ENCODE peak calls at places on chromosomes 5 and 9, in four cellular contexts. B is fibroblast of the aortic adventitia, T is tibial nerve, C is lung. S is an unnamed sample.

GRCh38 chr9:134641989-134642384 is 384 bp downstream of the COL5A1 start:
- DNase-seq in B (no peak), T (no peak), C (no peak), S (no peak)

GRCh38 chr9:93143830-93144530 is 9.9 kb upstream of the NINJ1 start:
- DNase-seq in B (no peak), T (no peak), C (no peak), S (no peak)

GRCh38 chr5:137735531-137736284 is at the start of gene KLHL3:
- DNase-seq in B (peak), T (no peak), C (peak), S (peak)

GRCh38 chr5:80229902-80230255 is 26.0 kb downstream of the SERINC5 start:
- DNase-seq in B (no peak), T (no peak), C (no peak), S (no peak)

GRCh38 chr9:97628668-97629067 is 4.5 kb downstream of the TSTD2 start:
- DNase-seq in B (no peak), T (no peak), C (no peak), S (no peak)

GRCh38 chr9:91036826-91037510 is 235.3 kb downstream of the SYK start:
- DNase-seq in B (peak), T (peak), C (peak), S (peak)

GRCh38 chr5:12920527-12920926 is 1016.3 kb upstream of the CTNND2 start:
- DNase-seq in B (no peak), T (no peak), C (no peak), S (no peak)

GRCh38 chr9:42852133-42852532 is 668.7 kb downstream of the SPATA31A6 start:
- DNase-seq in B (peak), T (peak), C (no peak), S (no peak)

GRCh38 chr5:52705720-52706119 is 82.0 kb upstream of the ITGA1 start:
- DNase-seq in B (no peak), T (no peak), C (no peak), S (no peak)

GRCh38 chr9:88681434-88681833 is 146.5 kb downstream of the NXNL2 start:
- DNase-seq in B (no peak), T (no peak), C (no peak), S (no peak)

GRCh38 chr9:115694014-115694413 is 459.6 kb upstream of the PAPPA start:
- DNase-seq in B (peak), T (no peak), C (no peak), S (peak)

GRCh38 chr5:56516936-56517521 is 283.9 kb upstream of the ANKRD55 start:
- DNase-seq in B (no peak), T (peak), C (no peak), S (peak)

GRCh38 chr5:80990971-80991370 is 30.8 kb downstream of the RASGRF2 start:
- DNase-seq in B (peak), T (no peak), C (no peak), S (no peak)

GRCh38 chr5:16937023-16937379 is 913 bp upstream of the MYO10 start:
- DNase-seq in B (no peak), T (no peak), C (no peak), S (no peak)

GRCh38 chr5:132473608-132474007 is 17.0 kb downstream of the IRF1 start:
- DNase-seq in B (no peak), T (no peak), C (no peak), S (no peak)

GRCh38 chr5:109884676-109885075 is 194.9 kb downstream of the MAN2A1 start:
- DNase-seq in B (no peak), T (no peak), C (no peak), S (no peak)

GRCh38 chr5:149938791-149939358 is 5.7 kb downstream of the PDE6A start:
- DNase-seq in B (peak), T (no peak), C (no peak), S (peak)

GRCh38 chr5:3027866-3028635 is 276.6 kb upstream of the IRX2 start:
- DNase-seq in B (no peak), T (no peak), C (no peak), S (no peak)

GRCh38 chr9:137504432-137504777 is 45.3 kb upstream of the NSMF start:
- DNase-seq in B (no peak), T (no peak), C (no peak), S (no peak)

GRCh38 chr5:94181940-94182339 is 436.5 kb downstream of the KIAA0825 start:
- DNase-seq in B (no peak), T (no peak), C (no peak), S (no peak)

GRCh38 chr5:137022043-137022442 is 477.1 kb downstream of the SPOCK1 start:
- DNase-seq in B (peak), T (no peak), C (no peak), S (no peak)

GRCh38 chr9:133256686-133257091 is 18.3 kb downstream of the ABO start:
- DNase-seq in B (no peak), T (no peak), C (no peak), S (no peak)

GRCh38 chr9:76613980-76614379 is 150.3 kb upstream of the PCA3 start:
- DNase-seq in B (no peak), T (no peak), C (no peak), S (no peak)

GRCh38 chr5:1245901-1246576 is 20.9 kb downstream of the SLC6A18 start:
- DNase-seq in B (no peak), T (no peak), C (no peak), S (no peak)

GRCh38 chr5:124513216-124513615 is 233.2 kb downstream of the ZNF608 start:
- DNase-seq in B (no peak), T (no peak), C (no peak), S (no peak)

GRCh38 chr9:6557883-6558282 is 87.6 kb downstream of the GLDC start:
- DNase-seq in B (no peak), T (no peak), C (no peak), S (no peak)

GRCh38 chr9:88559661-88560060 is 24.7 kb downstream of the NXNL2 start:
- DNase-seq in B (peak), T (no peak), C (no peak), S (no peak)

GRCh38 chr9:113879318-113879717 is 3.2 kb downstream of the ZNF618 start:
- DNase-seq in B (peak), T (peak), C (no peak), S (no peak)
- H3K4me3 ChIP-seq in B (peak), T (no peak), C (no peak), S (no peak)

DNA sequence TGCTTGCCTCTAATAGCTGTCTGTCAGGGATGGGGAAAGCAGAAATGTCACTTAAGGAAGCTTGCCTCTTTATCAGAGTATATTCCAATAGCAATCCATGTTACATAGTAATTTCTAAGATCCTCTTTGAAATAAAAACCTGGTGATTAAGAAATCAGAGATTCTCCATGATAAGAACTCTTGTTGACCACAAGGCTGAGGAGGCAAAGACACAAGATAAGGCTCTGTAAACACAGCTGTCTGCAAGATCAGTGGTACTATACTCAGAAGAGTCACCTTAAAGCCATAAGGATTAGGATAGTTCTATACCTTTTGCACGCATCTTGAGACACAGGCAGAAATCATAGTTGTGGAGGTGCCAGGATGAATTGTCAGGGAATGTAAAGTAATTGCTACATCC is 40.3 kb downstream of the HEXB start:
- DNase-seq in B (no peak), T (no peak), C (no peak), S (peak)
- H3K4me3 ChIP-seq in B (no peak), T (no peak), C (no peak), S (no peak)

GRCh38 chr5:73823508-73823925 is 197.5 kb downstream of the ARHGEF28 start:
- DNase-seq in B (no peak), T (no peak), C (no peak), S (peak)

GRCh38 chr5:73822989-73823339 is 197.0 kb downstream of the ARHGEF28 start:
- DNase-seq in B (no peak), T (no peak), C (no peak), S (no peak)

GRCh38 chr5:73821003-73821402 is 195.0 kb downstream of the ARHGEF28 start:
- DNase-seq in B (peak), T (no peak), C (no peak), S (no peak)

GRCh38 chr5:73820321-73820720 is 194.3 kb downstream of the ARHGEF28 start:
- DNase-seq in B (no peak), T (no peak), C (no peak), S (no peak)

GRCh38 chr5:73822276-73822988 is 196.4 kb downstream of the ARHGEF28 start:
- DNase-seq in B (peak), T (no peak), C (no peak), S (no peak)
- H3K4me3 ChIP-seq in B (no peak), T (no peak), C (no peak), S (no peak)

DNA sequence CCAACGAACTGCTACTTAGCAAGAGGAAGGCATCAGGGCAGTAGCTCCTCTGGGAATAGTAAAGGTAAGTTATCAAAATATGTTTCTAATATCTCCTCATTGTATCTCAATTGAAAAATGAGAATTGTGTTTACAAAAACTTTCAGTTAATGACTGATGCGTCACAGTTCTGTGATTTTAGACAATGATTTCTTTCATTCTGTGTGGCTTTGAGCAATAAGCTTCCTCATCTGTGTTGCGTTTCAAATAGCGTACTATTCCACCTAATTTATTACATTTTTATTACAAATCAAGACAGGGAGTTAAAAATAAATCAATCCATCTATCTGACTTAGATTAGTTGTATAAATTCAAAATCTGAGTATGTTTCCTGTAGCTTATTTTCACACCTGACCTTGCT is 145.0 kb downstream of the CAAP1 start:
- DNase-seq in B (no peak), T (no peak), C (no peak), S (no peak)
- H3K4me3 ChIP-seq in B (no peak), T (no peak), C (no peak), S (no peak)

GRCh38 chr9:22447607-22448305 is 1.1 kb downstream of the DMRTA1 start:
- DNase-seq in B (peak), T (no peak), C (no peak), S (no peak)

GRCh38 chr9:22440841-22441240 is 5.8 kb upstream of the DMRTA1 start:
- DNase-seq in B (no peak), T (no peak), C (no peak), S (no peak)

GRCh38 chr9:22452415-22453010 is 5.9 kb downstream of the DMRTA1 start:
- DNase-seq in B (peak), T (peak), C (peak), S (peak)

GRCh38 chr9:22446950-22447606 is 454 bp downstream of the DMRTA1 start:
- DNase-seq in B (no peak), T (peak), C (peak), S (peak)

GRCh38 chr9:22446589-22446949 is at the start of gene DMRTA1:
- DNase-seq in B (peak), T (peak), C (peak), S (peak)
- H3K4me3 ChIP-seq in B (peak), T (peak), C (peak), S (peak)

GRCh38 chr9:126809068-126809467 is 4.2 kb downstream of the ZBTB43 start:
- DNase-seq in B (peak), T (no peak), C (no peak), S (no peak)

GRCh38 chr9:126804198-126804695 is 593 bp upstream of the ZBTB43 start:
- DNase-seq in B (no peak), T (no peak), C (no peak), S (no peak)

GRCh38 chr9:126804696-126805545 is at the start of gene ZBTB43:
- DNase-seq in B (peak), T (peak), C (peak), S (peak)

GRCh38 chr9:126805546-126806262 is 864 bp downstream of the ZBTB43 start:
- DNase-seq in B (peak), T (no peak), C (peak), S (peak)

GRCh38 chr9:126806336-126806735 is 1.5 kb downstream of the ZBTB43 start:
- DNase-seq in B (peak), T (no peak), C (no peak), S (no peak)
- H3K4me3 ChIP-seq in B (peak), T (no peak), C (no peak), S (no peak)

GRCh38 chr5:98483301-98483700 is 290.2 kb upstream of the RGMB start:
- DNase-seq in B (peak), T (no peak), C (no peak), S (no peak)

DNA sequence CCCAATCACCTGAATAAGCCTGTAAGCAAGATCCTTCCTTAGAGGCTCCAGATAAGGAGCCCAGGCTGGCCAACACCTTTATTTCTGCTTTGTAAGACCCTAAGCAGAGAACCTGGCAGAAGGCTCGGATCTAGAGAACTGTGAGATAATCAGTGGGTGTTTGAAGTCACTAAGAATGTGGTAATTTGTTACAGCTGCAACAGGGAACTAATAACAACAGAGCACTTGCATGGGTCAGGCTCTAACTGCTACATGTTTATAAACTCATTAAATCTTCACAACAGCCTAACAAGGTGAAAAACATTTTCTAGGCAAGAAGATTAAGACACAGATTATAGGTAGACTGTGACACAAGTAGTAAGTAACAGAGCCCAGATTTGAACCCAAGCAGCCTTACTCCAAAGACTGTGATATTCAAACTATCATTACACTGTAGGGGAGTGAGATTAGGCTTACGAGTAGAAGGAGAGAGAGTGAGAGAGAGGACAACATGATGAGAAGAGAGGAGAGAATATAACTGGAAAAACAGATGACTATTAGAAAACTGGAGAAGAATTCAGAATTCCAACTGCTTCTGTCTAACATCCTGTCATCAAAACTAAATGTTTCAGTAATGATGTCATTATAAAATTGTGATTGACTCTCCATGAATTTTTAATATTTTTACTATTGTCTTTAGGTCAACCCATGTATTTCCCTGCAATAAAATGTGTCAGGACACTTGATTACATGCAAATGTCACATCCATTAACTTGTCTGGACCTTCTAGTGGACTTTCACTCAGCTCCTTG is 290.9 kb upstream of the RGMB start:
- DNase-seq in B (no peak), T (no peak), C (no peak), S (no peak)
- H3K4me3 ChIP-seq in B (no peak), T (no peak), C (no peak), S (no peak)

DNA sequence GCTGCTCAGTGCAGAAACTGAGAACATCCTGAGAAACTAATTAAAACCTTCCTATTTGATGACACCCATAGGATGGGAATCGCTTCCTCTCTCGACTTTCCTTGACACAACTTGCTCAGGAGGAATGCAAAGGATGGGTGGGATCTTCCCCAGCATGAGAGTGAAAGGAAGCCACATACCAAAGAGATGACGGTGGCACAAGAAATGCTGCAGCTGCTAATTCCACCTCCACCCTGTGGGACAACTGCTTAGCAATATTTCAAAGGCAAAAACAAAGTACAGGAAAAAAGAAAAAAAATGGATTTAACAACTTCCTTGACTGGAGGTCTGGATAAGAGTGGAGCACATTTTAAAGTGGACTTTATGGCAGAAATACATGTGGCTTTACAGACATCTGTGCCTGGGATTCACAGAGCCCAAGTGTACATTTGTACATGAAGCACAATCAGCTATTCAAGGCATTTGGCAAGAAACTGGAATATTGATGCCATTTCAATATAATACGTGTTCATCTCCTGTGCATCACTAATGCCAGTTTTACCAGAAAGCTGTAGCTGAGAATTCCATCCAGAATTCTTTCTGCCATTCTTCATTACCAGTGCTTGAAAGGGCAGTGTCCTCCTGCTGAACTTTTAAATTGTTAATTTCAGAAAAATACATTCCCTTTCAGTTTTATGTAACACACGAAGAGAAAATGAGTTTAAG is 359.2 kb upstream of the ACTBL2 start:
- DNase-seq in B (peak), T (no peak), C (no peak), S (peak)
- H3K4me3 ChIP-seq in B (no peak), T (no peak), C (no peak), S (no peak)

DNA sequence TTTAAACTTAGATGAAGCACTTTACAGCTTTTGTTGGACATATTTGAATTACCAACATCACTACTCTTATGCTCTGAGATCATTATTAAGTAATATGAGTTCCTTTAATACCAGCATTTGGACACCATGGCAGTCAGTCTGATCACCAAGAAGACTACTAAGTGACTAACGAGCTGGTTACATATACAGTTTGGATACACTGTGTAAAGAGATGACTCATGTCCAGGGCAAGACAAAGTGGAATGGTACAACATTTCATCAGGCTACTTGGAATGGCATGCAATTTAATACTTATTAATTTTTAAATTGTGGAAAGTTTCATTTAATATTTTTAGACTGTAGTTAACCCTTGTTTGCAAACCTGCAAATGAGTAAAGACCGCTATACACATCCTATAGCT is 237.4 kb upstream of the PRDM9 start:
- DNase-seq in B (no peak), T (no peak), C (no peak), S (no peak)
- H3K4me3 ChIP-seq in B (no peak), T (no peak), C (no peak), S (no peak)

S was measured in brain microvascular endothelial cell.